ENCODE peak calls at places on chromosomes 6 and 20, in nine cellular contexts. D is natural killer cell, W is AG08395, X is heart right ventricle, H is psoas muscle, G is brain microvascular endothelial cell, S is frontal cortex, Y is EL, A is T-helper 2 cell. T is an unnamed sample.

GRCh38 chr20:32447136-32448027 is 89.3 kb downstream of the ASXL1 start:
- DNase-seq in G (no peak), A (no peak), D (no peak), Y (no peak), X (no peak), S (no peak), H (no peak), W (no peak), T (peak; percentile 45)

GRCh38 chr6:42790549-42791181 is 8.8 kb downstream of the BICRAL start:
- DNase-seq in D (no peak), S (no peak), Y (no peak), W (no peak), H (no peak), G (no peak), A (no peak), X (no peak), T (no peak)

GRCh38 chr6:41675992-41676391 is 37.7 kb downstream of the MDFI start:
- DNase-seq in G (no peak), A (no peak), S (no peak), H (no peak), D (no peak), X (no peak), W (no peak), Y (no peak), T (no peak)

GRCh38 chr6:134593442-134593841 is 275.5 kb upstream of the SGK1 start:
- DNase-seq in X (no peak), D (no peak), H (no peak), S (no peak), W (no peak), G (no peak), A (no peak), Y (no peak), T (no peak)

GRCh38 chr20:45052698-45053440 is 48.1 kb downstream of the KCNS1 start:
- DNase-seq in H (no peak), A (peak; percentile 30), W (peak; percentile 85), X (no peak), D (no peak), S (no peak), G (peak; percentile 65), Y (peak; percentile 73), T (no peak)

GRCh38 chr20:9359561-9360308 is 154.7 kb upstream of the LAMP5 start:
- DNase-seq in S (peak; percentile 35), H (peak; percentile 26), W (peak; percentile 69), Y (peak; percentile 66), X (peak; percentile 24), D (no peak), A (no peak), G (peak; percentile 64), T (peak; percentile 41)

GRCh38 chr6:40444811-40445210 is 142.4 kb downstream of the LRFN2 start:
- DNase-seq in A (no peak), H (no peak), W (no peak), Y (no peak), S (no peak), D (no peak), G (no peak), X (no peak), T (no peak)

GRCh38 chr6:100475554-100476325 is 11.0 kb upstream of the SIM1 start:
- DNase-seq in G (no peak), X (no peak), D (no peak), S (no peak), Y (peak; percentile 63), H (no peak), A (no peak), W (no peak), T (no peak)

GRCh38 chr20:58173930-58174707 is 54.3 kb downstream of the ANKRD60 start:
- DNase-seq in A (no peak), Y (no peak), S (no peak), W (peak; percentile 17), X (no peak), G (no peak), D (no peak), H (no peak), T (no peak)

GRCh38 chr6:20657274-20657800 is 123.1 kb downstream of the CDKAL1 start:
- DNase-seq in X (no peak), W (no peak), D (no peak), Y (no peak), G (no peak), H (no peak), A (no peak), S (no peak), T (no peak)

GRCh38 chr20:14986656-14987055 is 649.2 kb upstream of the FLRT3 start:
- DNase-seq in G (no peak), H (no peak), Y (no peak), A (no peak), S (no peak), X (no peak), W (no peak), D (no peak), T (no peak)

GRCh38 chr6:108707328-108707976 is 140.8 kb upstream of the ARMC2 start:
- DNase-seq in A (no peak), X (no peak), H (no peak), W (no peak), S (no peak), G (no peak), D (no peak), Y (no peak), T (no peak)

GRCh38 chr20:17142666-17143065 is 84.2 kb upstream of the PCSK2 start:
- DNase-seq in W (no peak), S (no peak), G (no peak), X (no peak), A (no peak), H (no peak), D (no peak), Y (no peak), T (no peak)

GRCh38 chr6:159204605-159205004 is 35.4 kb downstream of the FNDC1 start:
- DNase-seq in X (no peak), W (no peak), H (no peak), Y (no peak), S (no peak), A (no peak), D (no peak), G (no peak), T (no peak)

T was measured in left ventricle myocardium superior.